ENCODE peak calls at places on chromosomes 2 and 18, in five cellular contexts. One of them, this sample, is unnamed.

GRCh38 chr2:136444323-136444722 is 321.0 kb upstream of the THSD7B start:
- DNase-seq in choroid plexus epithelial cell: no peak
- DNase-seq in OCI-LY7: no peak
- DNase-seq in nucleus accumbens: no peak
- DNase-seq in stomach: no peak
- DNase-seq in this sample: no peak

GRCh38 chr2:9099341-9099751 is 95.9 kb upstream of the MBOAT2 start:
- DNase-seq in OCI-LY7: no peak
- DNase-seq in stomach: no peak
- DNase-seq in nucleus accumbens: no peak
- DNase-seq in choroid plexus epithelial cell: peak
- DNase-seq in this sample: no peak

GRCh38 chr2:130252880-130253645 is 54.8 kb upstream of the TUBA3E start:
- DNase-seq in nucleus accumbens: no peak
- DNase-seq in OCI-LY7: no peak
- DNase-seq in stomach: no peak
- DNase-seq in choroid plexus epithelial cell: peak
- DNase-seq in this sample: no peak

GRCh38 chr18:54829856-54830255 is 1.6 kb downstream of the RAB27B start:
- DNase-seq in choroid plexus epithelial cell: peak
- DNase-seq in OCI-LY7: no peak
- DNase-seq in nucleus accumbens: no peak
- DNase-seq in stomach: no peak
- DNase-seq in this sample: no peak

GRCh38 chr18:62448426-62448825 is 74.4 kb upstream of the ZCCHC2 start:
- DNase-seq in choroid plexus epithelial cell: no peak
- DNase-seq in nucleus accumbens: no peak
- DNase-seq in stomach: no peak
- DNase-seq in OCI-LY7: no peak
- DNase-seq in this sample: no peak

GRCh38 chr2:159046966-159047365 is 78.5 kb downstream of the TANC1 start:
- DNase-seq in stomach: no peak
- DNase-seq in OCI-LY7: no peak
- DNase-seq in nucleus accumbens: no peak
- DNase-seq in choroid plexus epithelial cell: peak
- DNase-seq in this sample: no peak

GRCh38 chr2:20541305-20541640 is 94.4 kb downstream of the RHOB start:
- DNase-seq in OCI-LY7: no peak
- DNase-seq in choroid plexus epithelial cell: no peak
- DNase-seq in stomach: no peak
- DNase-seq in nucleus accumbens: no peak
- DNase-seq in this sample: no peak

GRCh38 chr2:99989905-99990304 is 152.5 kb downstream of the AFF3 start:
- DNase-seq in choroid plexus epithelial cell: no peak
- DNase-seq in OCI-LY7: no peak
- DNase-seq in nucleus accumbens: no peak
- DNase-seq in stomach: no peak
- DNase-seq in this sample: no peak

GRCh38 chr18:46447792-46448191 is 209.2 kb downstream of the LOXHD1 start:
- DNase-seq in stomach: no peak
- DNase-seq in choroid plexus epithelial cell: no peak
- DNase-seq in OCI-LY7: no peak
- DNase-seq in nucleus accumbens: no peak
- DNase-seq in this sample: no peak

GRCh38 chr2:229888031-229888430 is 33.8 kb downstream of the TRIP12 start:
- DNase-seq in stomach: no peak
- DNase-seq in OCI-LY7: no peak
- DNase-seq in nucleus accumbens: no peak
- DNase-seq in choroid plexus epithelial cell: no peak
- DNase-seq in this sample: no peak

GRCh38 chr18:11096411-11096810 is 53.0 kb downstream of the PIEZO2 start:
- DNase-seq in choroid plexus epithelial cell: peak
- DNase-seq in nucleus accumbens: no peak
- DNase-seq in OCI-LY7: no peak
- DNase-seq in stomach: no peak
- DNase-seq in this sample: no peak

GRCh38 chr2:141554810-141555209 is 576.0 kb downstream of the LRP1B start:
- DNase-seq in stomach: no peak
- DNase-seq in OCI-LY7: peak
- DNase-seq in choroid plexus epithelial cell: peak
- DNase-seq in nucleus accumbens: no peak
- DNase-seq in this sample: no peak

GRCh38 chr2:150479075-150479915 is 8.2 kb downstream of the RND3 start:
- DNase-seq in choroid plexus epithelial cell: peak
- DNase-seq in OCI-LY7: no peak
- DNase-seq in stomach: no peak
- DNase-seq in nucleus accumbens: no peak
- DNase-seq in this sample: no peak

GRCh38 chr2:207746131-207746530 is 23.6 kb downstream of the FZD5 start:
- DNase-seq in stomach: peak
- DNase-seq in OCI-LY7: peak
- DNase-seq in nucleus accumbens: no peak
- DNase-seq in choroid plexus epithelial cell: peak
- DNase-seq in this sample: no peak

GRCh38 chr2:26184555-26185303 is 11.8 kb downstream of the GAREM2 start:
- DNase-seq in OCI-LY7: peak
- DNase-seq in nucleus accumbens: no peak
- DNase-seq in stomach: peak
- DNase-seq in choroid plexus epithelial cell: peak
- DNase-seq in this sample: no peak

GRCh38 chr2:238906936-238907716 is 59.2 kb downstream of the TWIST2 start:
- DNase-seq in choroid plexus epithelial cell: no peak
- DNase-seq in stomach: no peak
- DNase-seq in OCI-LY7: no peak
- DNase-seq in nucleus accumbens: no peak
- DNase-seq in this sample: no peak

GRCh38 chr2:85418132-85419008 is at the start of gene SH2D6:
- DNase-seq in nucleus accumbens: peak
- DNase-seq in choroid plexus epithelial cell: peak
- DNase-seq in stomach: peak
- DNase-seq in OCI-LY7: peak
- DNase-seq in this sample: peak

GRCh38 chr18:35581555-35582309 is at the start of gene GALNT1:
- DNase-seq in OCI-LY7: peak
- DNase-seq in nucleus accumbens: no peak
- DNase-seq in choroid plexus epithelial cell: no peak
- DNase-seq in stomach: no peak
- DNase-seq in this sample: peak

GRCh38 chr2:143171817-143172216 is 42.6 kb downstream of the ARHGAP15 start:
- DNase-seq in nucleus accumbens: no peak
- DNase-seq in choroid plexus epithelial cell: peak
- DNase-seq in stomach: no peak
- DNase-seq in OCI-LY7: no peak
- DNase-seq in this sample: no peak

GRCh38 chr2:208278549-208278948 is 12.5 kb downstream of the PIKFYVE start:
- DNase-seq in OCI-LY7: no peak
- DNase-seq in stomach: no peak
- DNase-seq in choroid plexus epithelial cell: no peak
- DNase-seq in nucleus accumbens: no peak
- DNase-seq in this sample: no peak

GRCh38 chr2:23803965-23804542 is 122.9 kb downstream of the ATAD2B start:
- DNase-seq in OCI-LY7: peak
- DNase-seq in nucleus accumbens: no peak
- DNase-seq in choroid plexus epithelial cell: peak
- DNase-seq in stomach: peak
- DNase-seq in this sample: no peak

GRCh38 chr2:241980193-241980592 is 110.7 kb downstream of the RTP5 start:
- DNase-seq in stomach: peak
- DNase-seq in choroid plexus epithelial cell: no peak
- DNase-seq in nucleus accumbens: no peak
- DNase-seq in OCI-LY7: no peak
- DNase-seq in this sample: no peak

GRCh38 chr2:46258937-46259781 is 38.0 kb upstream of the EPAS1 start:
- DNase-seq in OCI-LY7: no peak
- DNase-seq in stomach: no peak
- DNase-seq in nucleus accumbens: no peak
- DNase-seq in choroid plexus epithelial cell: no peak
- DNase-seq in this sample: no peak

GRCh38 chr2:129056309-129056958 is 737.8 kb upstream of the HS6ST1 start:
- DNase-seq in nucleus accumbens: no peak
- DNase-seq in stomach: no peak
- DNase-seq in choroid plexus epithelial cell: no peak
- DNase-seq in OCI-LY7: no peak
- DNase-seq in this sample: no peak

GRCh38 chr2:85445316-85446295 is 27.1 kb downstream of the SH2D6 start:
- DNase-seq in choroid plexus epithelial cell: peak
- DNase-seq in OCI-LY7: peak
- DNase-seq in stomach: no peak
- DNase-seq in nucleus accumbens: no peak
- DNase-seq in this sample: no peak

This sample was measured in anterior cingulate cortex.